ENCODE peak calls at places on chromosomes 3 and 15, in ten cellular contexts. One of them, this sample, is unnamed.
A peak's percentile ranks its signal among the peaks of the same experiment; 100 is the strongest.

GRCh38 chr3:87413821-87414220 is 137.4 kb upstream of the POU1F1 start:
- DNase-seq in vagina: no peak
- DNase-seq in endothelial cell of umbilical vein: no peak
- DNase-seq in hepatocyte: no peak
- DNase-seq in A673: no peak
- DNase-seq in A549: no peak
- DNase-seq in CD8-positive, alpha-beta memory T cell: no peak
- DNase-seq in PC-3: no peak
- DNase-seq in mammary epithelial cell: no peak
- DNase-seq in neural progenitor cell: no peak
- DNase-seq in this sample: no peak

GRCh38 chr3:49638445-49638844 is 35.7 kb upstream of the APEH start:
- DNase-seq in PC-3: peak; percentile 78
- DNase-seq in CD8-positive, alpha-beta memory T cell: no peak
- DNase-seq in A549: peak; percentile 57
- DNase-seq in endothelial cell of umbilical vein: no peak
- DNase-seq in hepatocyte: peak; percentile 59
- DNase-seq in A673: peak; percentile 1
- DNase-seq in neural progenitor cell: no peak
- DNase-seq in mammary epithelial cell: peak; percentile 70
- DNase-seq in vagina: no peak
- DNase-seq in this sample: no peak

GRCh38 chr3:62863648-62864047 is 11.6 kb downstream of the CADPS start:
- DNase-seq in A549: no peak
- DNase-seq in A673: no peak
- DNase-seq in vagina: no peak
- DNase-seq in endothelial cell of umbilical vein: no peak
- DNase-seq in hepatocyte: no peak
- DNase-seq in mammary epithelial cell: no peak
- DNase-seq in CD8-positive, alpha-beta memory T cell: no peak
- DNase-seq in neural progenitor cell: no peak
- DNase-seq in PC-3: no peak
- DNase-seq in this sample: no peak

GRCh38 chr3:17261627-17262369 is 377.0 kb downstream of the PLCL2 start:
- DNase-seq in mammary epithelial cell: peak; percentile 7
- DNase-seq in neural progenitor cell: no peak
- DNase-seq in A673: no peak
- DNase-seq in A549: no peak
- DNase-seq in PC-3: no peak
- DNase-seq in hepatocyte: no peak
- DNase-seq in CD8-positive, alpha-beta memory T cell: no peak
- DNase-seq in vagina: no peak
- DNase-seq in endothelial cell of umbilical vein: no peak
- DNase-seq in this sample: no peak

GRCh38 chr3:156744631-156745030 is 70.2 kb downstream of the TIPARP start:
- DNase-seq in PC-3: no peak
- DNase-seq in vagina: no peak
- DNase-seq in mammary epithelial cell: no peak
- DNase-seq in endothelial cell of umbilical vein: no peak
- DNase-seq in A549: no peak
- DNase-seq in hepatocyte: no peak
- DNase-seq in CD8-positive, alpha-beta memory T cell: no peak
- DNase-seq in A673: no peak
- DNase-seq in neural progenitor cell: no peak
- DNase-seq in this sample: no peak

GRCh38 chr15:25967120-25967519 is 104.0 kb upstream of the ATP10A start:
- DNase-seq in endothelial cell of umbilical vein: no peak
- DNase-seq in CD8-positive, alpha-beta memory T cell: no peak
- DNase-seq in mammary epithelial cell: no peak
- DNase-seq in A549: peak; percentile 2
- DNase-seq in hepatocyte: no peak
- DNase-seq in PC-3: peak; percentile 66
- DNase-seq in vagina: no peak
- DNase-seq in neural progenitor cell: no peak
- DNase-seq in A673: no peak
- DNase-seq in this sample: no peak

GRCh38 chr3:63706321-63707085 is 54.0 kb downstream of the SNTN start:
- DNase-seq in A673: no peak
- DNase-seq in endothelial cell of umbilical vein: no peak
- DNase-seq in A549: no peak
- DNase-seq in vagina: no peak
- DNase-seq in CD8-positive, alpha-beta memory T cell: no peak
- DNase-seq in PC-3: no peak
- DNase-seq in mammary epithelial cell: peak; percentile 87
- DNase-seq in hepatocyte: no peak
- DNase-seq in neural progenitor cell: no peak
- DNase-seq in this sample: no peak

GRCh38 chr3:65685621-65686020 is 353.1 kb downstream of the MAGI1 start:
- DNase-seq in PC-3: no peak
- DNase-seq in vagina: no peak
- DNase-seq in A549: no peak
- DNase-seq in A673: peak; percentile 23
- DNase-seq in endothelial cell of umbilical vein: peak; percentile 26
- DNase-seq in hepatocyte: peak; percentile 17
- DNase-seq in neural progenitor cell: no peak
- DNase-seq in CD8-positive, alpha-beta memory T cell: no peak
- DNase-seq in mammary epithelial cell: no peak
- DNase-seq in this sample: no peak

GRCh38 chr3:3821780-3822179 is 22.5 kb downstream of the LRRN1 start:
- DNase-seq in neural progenitor cell: no peak
- DNase-seq in mammary epithelial cell: no peak
- DNase-seq in A549: no peak
- DNase-seq in PC-3: no peak
- DNase-seq in hepatocyte: no peak
- DNase-seq in endothelial cell of umbilical vein: no peak
- DNase-seq in vagina: no peak
- DNase-seq in A673: no peak
- DNase-seq in CD8-positive, alpha-beta memory T cell: no peak
- DNase-seq in this sample: no peak

GRCh38 chr3:178588593-178588992 is 52.4 kb downstream of the KCNMB2 start:
- DNase-seq in CD8-positive, alpha-beta memory T cell: no peak
- DNase-seq in endothelial cell of umbilical vein: no peak
- DNase-seq in A673: no peak
- DNase-seq in PC-3: no peak
- DNase-seq in hepatocyte: no peak
- DNase-seq in neural progenitor cell: no peak
- DNase-seq in A549: no peak
- DNase-seq in vagina: no peak
- DNase-seq in mammary epithelial cell: no peak
- DNase-seq in this sample: no peak

GRCh38 chr15:92625297-92625980 is 30.1 kb downstream of the FAM174B start:
- DNase-seq in CD8-positive, alpha-beta memory T cell: no peak
- DNase-seq in neural progenitor cell: no peak
- DNase-seq in A673: no peak
- DNase-seq in PC-3: peak; percentile 67
- DNase-seq in mammary epithelial cell: peak; percentile 36
- DNase-seq in A549: no peak
- DNase-seq in endothelial cell of umbilical vein: peak; percentile 93
- DNase-seq in vagina: no peak
- DNase-seq in hepatocyte: no peak
- DNase-seq in this sample: no peak

GRCh38 chr3:179449621-179450020 is 1.6 kb downstream of the GNB4 start:
- DNase-seq in CD8-positive, alpha-beta memory T cell: no peak
- DNase-seq in vagina: no peak
- DNase-seq in A549: no peak
- DNase-seq in endothelial cell of umbilical vein: no peak
- DNase-seq in neural progenitor cell: no peak
- DNase-seq in hepatocyte: no peak
- DNase-seq in PC-3: no peak
- DNase-seq in A673: no peak
- DNase-seq in mammary epithelial cell: no peak
- DNase-seq in this sample: no peak

GRCh38 chr3:24272408-24272807 is 222.2 kb downstream of the THRB start:
- DNase-seq in PC-3: peak; percentile 33
- DNase-seq in hepatocyte: no peak
- DNase-seq in neural progenitor cell: no peak
- DNase-seq in A673: no peak
- DNase-seq in A549: no peak
- DNase-seq in endothelial cell of umbilical vein: no peak
- DNase-seq in CD8-positive, alpha-beta memory T cell: no peak
- DNase-seq in vagina: no peak
- DNase-seq in mammary epithelial cell: peak; percentile 24
- DNase-seq in this sample: no peak

GRCh38 chr3:86228106-86228505 is 762.8 kb downstream of the VGLL3 start:
- DNase-seq in vagina: no peak
- DNase-seq in A673: no peak
- DNase-seq in PC-3: no peak
- DNase-seq in mammary epithelial cell: no peak
- DNase-seq in neural progenitor cell: peak; percentile 7
- DNase-seq in endothelial cell of umbilical vein: no peak
- DNase-seq in CD8-positive, alpha-beta memory T cell: no peak
- DNase-seq in A549: no peak
- DNase-seq in hepatocyte: no peak
- DNase-seq in this sample: no peak

GRCh38 chr15:89664441-89664840 is 9.2 kb upstream of the KIF7 start:
- DNase-seq in vagina: no peak
- DNase-seq in PC-3: no peak
- DNase-seq in A673: no peak
- DNase-seq in neural progenitor cell: no peak
- DNase-seq in A549: no peak
- DNase-seq in endothelial cell of umbilical vein: no peak
- DNase-seq in mammary epithelial cell: no peak
- DNase-seq in hepatocyte: no peak
- DNase-seq in CD8-positive, alpha-beta memory T cell: no peak
- DNase-seq in this sample: peak; percentile 29

GRCh38 chr3:18344306-18345014 is 80.7 kb downstream of the SATB1 start:
- DNase-seq in CD8-positive, alpha-beta memory T cell: no peak
- DNase-seq in PC-3: no peak
- DNase-seq in hepatocyte: no peak
- DNase-seq in mammary epithelial cell: no peak
- DNase-seq in A549: no peak
- DNase-seq in vagina: no peak
- DNase-seq in A673: no peak
- DNase-seq in endothelial cell of umbilical vein: no peak
- DNase-seq in neural progenitor cell: no peak
- DNase-seq in this sample: no peak
- H3K4me1 ChIP-seq in CD8-positive, alpha-beta memory T cell: no peaks in the 10 kb centered on the region
- H3K4me1 ChIP-seq in PC-3: no peaks in the 10 kb centered on the region
- H3K4me1 ChIP-seq in hepatocyte: no peaks in the 10 kb centered on the region
- H3K4me1 ChIP-seq in mammary epithelial cell: no peaks in the 10 kb centered on the region
- H3K4me1 ChIP-seq in A549: no peaks in the 10 kb centered on the region
- H3K4me1 ChIP-seq in vagina: no peaks in the 10 kb centered on the region
- H3K4me1 ChIP-seq in A673: no peaks in the 10 kb centered on the region
- H3K4me1 ChIP-seq in endothelial cell of umbilical vein: no peaks in the 10 kb centered on the region
- H3K4me1 ChIP-seq in neural progenitor cell: no peaks in the 10 kb centered on the region
- H3K4me1 ChIP-seq in this sample: peaks cover 5% of the 10 kb centered on the region

DNA sequence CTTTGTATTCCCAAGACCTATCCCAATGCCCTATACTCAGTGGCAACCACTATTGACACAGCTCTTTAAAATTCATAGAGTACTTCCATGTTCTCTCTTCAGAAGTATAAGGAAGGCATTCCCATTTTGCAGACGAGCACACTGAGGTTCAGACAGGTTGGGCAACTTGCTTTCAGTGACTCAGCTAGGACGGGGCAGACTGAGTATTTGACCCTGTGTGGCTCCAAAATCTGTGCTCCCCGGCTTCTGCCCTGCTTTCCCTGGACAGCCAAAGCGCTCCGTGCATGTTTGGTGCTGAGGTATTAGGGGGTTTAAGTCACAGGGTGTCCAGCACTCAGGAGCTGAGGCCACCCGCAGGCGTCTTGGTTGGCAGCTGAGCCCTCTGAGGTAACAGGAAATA is 59.5 kb downstream of the CEMIP start:
- DNase-seq in CD8-positive, alpha-beta memory T cell: no peak
- DNase-seq in endothelial cell of umbilical vein: no peak
- DNase-seq in mammary epithelial cell: no peak
- DNase-seq in vagina: no peak
- DNase-seq in PC-3: no peak
- DNase-seq in neural progenitor cell: no peak
- DNase-seq in A549: no peak
- DNase-seq in A673: no peak
- DNase-seq in hepatocyte: no peak
- DNase-seq in this sample: no peak
- H3K4me1 ChIP-seq in CD8-positive, alpha-beta memory T cell: no peaks in the 10 kb centered on the region
- H3K4me1 ChIP-seq in endothelial cell of umbilical vein: no peaks in the 10 kb centered on the region
- H3K4me1 ChIP-seq in mammary epithelial cell: no peaks in the 10 kb centered on the region
- H3K4me1 ChIP-seq in vagina: peaks cover 36% of the 10 kb centered on the region
- H3K4me1 ChIP-seq in PC-3: peaks cover 49% of the 10 kb centered on the region
- H3K4me1 ChIP-seq in neural progenitor cell: peaks cover 3% of the 10 kb centered on the region
- H3K4me1 ChIP-seq in A549: peaks cover 24% of the 10 kb centered on the region
- H3K4me1 ChIP-seq in A673: no peaks in the 10 kb centered on the region
- H3K4me1 ChIP-seq in hepatocyte: peaks cover 8% of the 10 kb centered on the region
- H3K4me1 ChIP-seq in this sample: no peaks in the 10 kb centered on the region

DNA sequence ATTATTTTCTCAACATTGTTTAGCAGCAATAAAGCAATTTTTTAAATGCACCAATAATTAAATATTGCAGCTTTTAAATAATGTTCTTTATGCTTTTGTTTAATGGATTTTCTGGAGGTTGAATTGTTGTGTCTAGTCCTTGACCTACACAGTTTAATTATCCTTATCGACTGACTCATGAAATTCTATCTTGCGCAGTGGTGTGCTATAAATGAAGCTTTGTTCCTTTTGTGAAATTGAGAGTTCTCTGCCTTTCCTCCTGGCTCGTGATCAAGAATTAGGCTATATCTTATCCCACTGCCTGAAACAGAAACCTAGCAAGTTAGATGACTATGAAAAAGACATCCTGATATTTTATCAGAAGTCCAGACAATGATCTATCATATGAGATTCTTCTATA is 37.0 kb upstream of the PIK3R4 start:
- DNase-seq in A549: no peak
- DNase-seq in endothelial cell of umbilical vein: no peak
- DNase-seq in mammary epithelial cell: peak; percentile 74
- DNase-seq in hepatocyte: no peak
- DNase-seq in A673: peak; percentile 53
- DNase-seq in vagina: no peak
- DNase-seq in neural progenitor cell: no peak
- DNase-seq in CD8-positive, alpha-beta memory T cell: no peak
- DNase-seq in PC-3: peak; percentile 5
- DNase-seq in this sample: no peak
- H3K4me1 ChIP-seq in A549: no peaks in the 10 kb centered on the region
- H3K4me1 ChIP-seq in endothelial cell of umbilical vein: no peaks in the 10 kb centered on the region
- H3K4me1 ChIP-seq in mammary epithelial cell: peaks cover 4% of the 10 kb centered on the region
- H3K4me1 ChIP-seq in hepatocyte: no peaks in the 10 kb centered on the region
- H3K4me1 ChIP-seq in A673: peaks cover 11% of the 10 kb centered on the region
- H3K4me1 ChIP-seq in vagina: no peaks in the 10 kb centered on the region
- H3K4me1 ChIP-seq in neural progenitor cell: no peaks in the 10 kb centered on the region
- H3K4me1 ChIP-seq in CD8-positive, alpha-beta memory T cell: no peaks in the 10 kb centered on the region
- H3K4me1 ChIP-seq in PC-3: no peaks in the 10 kb centered on the region
- H3K4me1 ChIP-seq in this sample: no peaks in the 10 kb centered on the region

GRCh38 chr3:150742679-150743078 is 20.3 kb downstream of the SIAH2 start:
- DNase-seq in A673: peak; percentile 71
- DNase-seq in vagina: no peak
- DNase-seq in A549: no peak
- DNase-seq in neural progenitor cell: no peak
- DNase-seq in CD8-positive, alpha-beta memory T cell: no peak
- DNase-seq in endothelial cell of umbilical vein: no peak
- DNase-seq in mammary epithelial cell: no peak
- DNase-seq in PC-3: no peak
- DNase-seq in hepatocyte: no peak
- DNase-seq in this sample: no peak
- H3K4me1 ChIP-seq in A673: peaks cover 90% of the 10 kb centered on the region
- H3K4me1 ChIP-seq in vagina: peaks cover 98% of the 10 kb centered on the region
- H3K4me1 ChIP-seq in A549: peaks cover 46% of the 10 kb centered on the region
- H3K4me1 ChIP-seq in neural progenitor cell: peaks cover 11% of the 10 kb centered on the region
- H3K4me1 ChIP-seq in CD8-positive, alpha-beta memory T cell: peaks cover 20% of the 10 kb centered on the region
- H3K4me1 ChIP-seq in endothelial cell of umbilical vein: no peaks in the 10 kb centered on the region
- H3K4me1 ChIP-seq in mammary epithelial cell: peaks cover 37% of the 10 kb centered on the region
- H3K4me1 ChIP-seq in PC-3: peaks cover 28% of the 10 kb centered on the region
- H3K4me1 ChIP-seq in hepatocyte: peaks cover 46% of the 10 kb centered on the region
- H3K4me1 ChIP-seq in this sample: peaks cover 37% of the 10 kb centered on the region